ENCODE peak calls at places on chromosomes 2 and 18, in eight cellular contexts. P is NCI-H226, Z is GM12891, T is neural progenitor cell, F is glomerular endothelial cell, K is stomach, C is GM04504, V is hippocampal formation. W is an unnamed sample.

GRCh38 chr2:50879457-50879856 is 152.5 kb downstream of the NRXN1 start:
- DNase-seq in P (no peak), Z (no peak), T (no peak), F (no peak), K (no peak), C (no peak), V (no peak), W (no peak)

GRCh38 chr18:58911766-58912165 is 47.1 kb downstream of the ZNF532 start:
- DNase-seq in P (no peak), Z (no peak), T (no peak), F (no peak), K (no peak), C (no peak), V (no peak), W (no peak)

GRCh38 chr2:234254783-234255521 is 204.4 kb downstream of the SPP2 start:
- DNase-seq in P (no peak), Z (no peak), T (no peak), F (no peak), K (no peak), C (no peak), V (no peak), W (no peak)

GRCh38 chr2:11254100-11254536 is 90.3 kb downstream of the ROCK2 start:
- DNase-seq in P (no peak), Z (no peak), T (no peak), F (no peak), K (no peak), C (no peak), V (no peak), W (no peak)

GRCh38 chr2:51720826-51721225 is 688.9 kb upstream of the NRXN1 start:
- DNase-seq in P (no peak), Z (no peak), T (no peak), F (no peak), K (no peak), C (no peak), V (no peak), W (no peak)

GRCh38 chr18:23812566-23813440 is 123.5 kb downstream of the LAMA3 start:
- DNase-seq in P (no peak), Z (no peak), T (no peak), F (no peak), K (no peak), C (no peak), V (peak), W (no peak)

GRCh38 chr2:26081601-26082000 is 47.7 kb downstream of the RAB10 start:
- DNase-seq in P (no peak), Z (no peak), T (no peak), F (no peak), K (no peak), C (no peak), V (no peak), W (no peak)

GRCh38 chr18:37397814-37398213 is 167.8 kb downstream of the CELF4 start:
- DNase-seq in P (no peak), Z (no peak), T (no peak), F (no peak), K (no peak), C (no peak), V (no peak), W (no peak)

GRCh38 chr2:238644095-238645081 is 203.5 kb upstream of the TWIST2 start:
- DNase-seq in P (no peak), Z (no peak), T (no peak), F (peak), K (no peak), C (peak), V (no peak), W (no peak)

GRCh38 chr2:234453216-234453615 is 43.7 kb downstream of the ARL4C start:
- DNase-seq in P (no peak), Z (no peak), T (no peak), F (no peak), K (no peak), C (no peak), V (no peak), W (peak)

GRCh38 chr2:159096896-159097295 is 128.5 kb downstream of the TANC1 start:
- DNase-seq in P (no peak), Z (no peak), T (no peak), F (no peak), K (no peak), C (no peak), V (no peak), W (no peak)

GRCh38 chr18:13375302-13376255 is 157.0 kb downstream of the LDLRAD4 start:
- DNase-seq in P (peak), Z (peak), T (no peak), F (peak), K (no peak), C (peak), V (no peak), W (peak)

GRCh38 chr2:14427982-14428567 is 204.4 kb upstream of the LRATD1 start:
- DNase-seq in P (no peak), Z (no peak), T (no peak), F (no peak), K (no peak), C (peak), V (no peak), W (no peak)

GRCh38 chr18:55983433-55983832 is 395.4 kb upstream of the TCF4 start:
- DNase-seq in P (no peak), Z (no peak), T (no peak), F (no peak), K (no peak), C (no peak), V (no peak), W (no peak)

GRCh38 chr18:23136326-23137092 is 1.2 kb downstream of the CABLES1 start:
- DNase-seq in P (no peak), Z (peak), T (peak), F (no peak), K (peak), C (no peak), V (no peak), W (peak)

GRCh38 chr2:179985163-179985820 is 21.8 kb downstream of the CWC22 start:
- DNase-seq in P (no peak), Z (no peak), T (no peak), F (no peak), K (no peak), C (no peak), V (no peak), W (no peak)

GRCh38 chr2:158458617-158458920 is 1.8 kb downstream of the PKP4 start:
- DNase-seq in P (no peak), Z (no peak), T (no peak), F (no peak), K (no peak), C (no peak), V (peak), W (no peak)

GRCh38 chr2:229335349-229335748 is 64.3 kb upstream of the PID1 start:
- DNase-seq in P (no peak), Z (no peak), T (no peak), F (no peak), K (no peak), C (no peak), V (no peak), W (no peak)

GRCh38 chr2:53778536-53779162 is 8.1 kb downstream of the ASB3 start:
- DNase-seq in P (no peak), Z (no peak), T (no peak), F (no peak), K (no peak), C (no peak), V (no peak), W (no peak)

GRCh38 chr18:48714873-48715272 is 176.0 kb downstream of the CTIF start:
- DNase-seq in P (no peak), Z (no peak), T (peak), F (no peak), K (no peak), C (no peak), V (no peak), W (no peak)

GRCh38 chr2:1818404-1818803 is 74.1 kb upstream of the PXDN start:
- DNase-seq in P (no peak), Z (no peak), T (no peak), F (no peak), K (no peak), C (no peak), V (no peak), W (no peak)

GRCh38 chr2:235142588-235142987 is 190.8 kb downstream of the SH3BP4 start:
- DNase-seq in P (no peak), Z (no peak), T (no peak), F (no peak), K (no peak), C (no peak), V (no peak), W (no peak)

GRCh38 chr2:182165196-182165595 is 179.5 kb downstream of the PPP1R1C start:
- DNase-seq in P (no peak), Z (no peak), T (no peak), F (no peak), K (no peak), C (no peak), V (no peak), W (no peak)

W was measured in CD8-positive, alpha-beta T cell.